ENCODE peak calls at places on chromosomes 13 and 19, in ten cellular contexts. P is ovary, T is IMR-90, C is A549, L is NB4, J is H54, R is transverse colon, Y is heart left ventricle, A is lower leg skin, M is stomach. X is an unnamed sample.

GRCh38 chr19:19566306-19566705 is 28.2 kb downstream of the CILP2 start:
- DNase-seq in C (no peak), T (peak), Y (no peak), J (no peak), P (no peak), R (no peak), A (peak), L (no peak), M (no peak), X (no peak)

GRCh38 chr19:3046621-3047306 is 15.5 kb downstream of the TLE5 start:
- DNase-seq in T (no peak), L (no peak), M (no peak), R (peak), A (no peak), Y (no peak), P (peak), C (no peak), J (no peak), X (no peak)

GRCh38 chr19:13214036-13214730 is 64.0 kb downstream of the IER2 start:
- DNase-seq in A (no peak), R (no peak), M (no peak), C (no peak), Y (no peak), L (no peak), J (no peak), P (no peak), T (no peak), X (no peak)

GRCh38 chr19:38655148-38655824 is 7.8 kb downstream of the ACTN4 start:
- DNase-seq in M (no peak), J (no peak), Y (no peak), R (no peak), A (no peak), L (no peak), P (no peak), C (no peak), T (peak), X (no peak)

GRCh38 chr13:57595775-57596174 is 35.8 kb upstream of the PCDH17 start:
- DNase-seq in R (no peak), J (no peak), Y (no peak), T (no peak), A (no peak), M (no peak), L (no peak), C (no peak), P (no peak), X (no peak)

GRCh38 chr13:98997738-98998641 is 20.1 kb upstream of the DOCK9 start:
- DNase-seq in P (no peak), Y (no peak), T (no peak), A (no peak), C (peak), R (no peak), L (no peak), J (peak), M (no peak), X (peak)

GRCh38 chr13:65864039-65864438 is 1366.1 kb downstream of the PCDH9 start:
- DNase-seq in P (no peak), T (no peak), Y (no peak), J (no peak), M (no peak), R (no peak), C (no peak), A (no peak), L (no peak), X (no peak)

GRCh38 chr13:21913010-21913409 is 242.1 kb downstream of the FGF9 start:
- DNase-seq in P (no peak), Y (no peak), R (no peak), J (no peak), C (no peak), M (no peak), T (peak), L (peak), A (no peak), X (no peak)

GRCh38 chr19:51066816-51067215 is 1.9 kb upstream of the KLK13 start:
- DNase-seq in C (no peak), R (no peak), M (no peak), J (no peak), T (no peak), L (no peak), A (no peak), P (no peak), Y (no peak), X (no peak)

GRCh38 chr19:16014923-16015804 is 61.1 kb upstream of the TPM4 start:
- DNase-seq in P (no peak), A (peak), M (peak), J (no peak), C (no peak), Y (peak), T (no peak), L (no peak), R (no peak), X (no peak)

GRCh38 chr13:113629814-113630213 is 28.2 kb downstream of the ATP4B start:
- DNase-seq in A (no peak), P (no peak), R (no peak), J (no peak), T (no peak), M (no peak), C (no peak), L (no peak), Y (peak), X (no peak)

GRCh38 chr19:728011-728410 is 19.3 kb downstream of the PALM start:
- DNase-seq in Y (peak), P (peak), L (no peak), J (no peak), C (no peak), A (peak), R (no peak), M (no peak), T (no peak), X (peak)

GRCh38 chr13:79503069-79503468 is 22.1 kb downstream of the NDFIP2 start:
- DNase-seq in L (no peak), A (no peak), J (no peak), P (no peak), C (no peak), Y (no peak), R (no peak), T (no peak), M (no peak), X (no peak)

GRCh38 chr13:94548382-94549240 is 47.3 kb downstream of the TGDS start:
- DNase-seq in M (peak), P (peak), R (peak), C (peak), J (peak), L (no peak), Y (peak), A (peak), T (peak), X (peak)

GRCh38 chr13:25652764-25653163 is 281.0 kb downstream of the ATP8A2 start:
- DNase-seq in Y (no peak), L (no peak), T (no peak), M (no peak), A (no peak), P (no peak), C (no peak), J (no peak), R (no peak), X (no peak)

GRCh38 chr19:9786342-9786741 is 17.8 kb upstream of the ZNF846 start:
- DNase-seq in R (peak), A (no peak), P (no peak), J (no peak), T (no peak), M (no peak), L (peak), Y (no peak), C (no peak), X (no peak)

GRCh38 chr13:83667606-83668005 is 214.7 kb downstream of the SLITRK1 start:
- DNase-seq in J (no peak), R (no peak), Y (no peak), T (no peak), L (no peak), C (no peak), P (no peak), A (no peak), M (no peak), X (no peak)

GRCh38 chr13:87661471-87661870 is 9.7 kb upstream of the SLITRK5 start:
- DNase-seq in M (no peak), C (no peak), A (no peak), T (peak), L (no peak), Y (no peak), P (no peak), J (no peak), R (no peak), X (no peak)

GRCh38 chr13:99983401-99984133 is 2.0 kb downstream of the ZIC2 start:
- DNase-seq in L (peak), Y (no peak), J (no peak), A (no peak), T (no peak), P (no peak), C (no peak), R (no peak), M (no peak), X (no peak)

GRCh38 chr13:102870677-102871415 is 25.0 kb downstream of the ERCC5 start:
- DNase-seq in R (peak), A (no peak), L (peak), J (peak), Y (peak), C (peak), P (peak), M (peak), T (peak), X (peak)

GRCh38 chr19:51027873-51028272 is 1.5 kb upstream of the KLK11 start:
- DNase-seq in Y (no peak), R (no peak), L (no peak), T (no peak), A (no peak), C (no peak), M (no peak), P (no peak), J (no peak), X (no peak)

GRCh38 chr13:113083022-113083373 is 22.6 kb upstream of the F7 start:
- DNase-seq in J (no peak), A (no peak), T (no peak), R (no peak), L (no peak), C (no peak), P (no peak), Y (peak), M (no peak), X (no peak)

GRCh38 chr13:84500016-84500415 is 617.7 kb upstream of the SLITRK1 start:
- DNase-seq in R (no peak), T (peak), M (no peak), Y (no peak), P (no peak), A (no peak), J (no peak), L (no peak), C (no peak), X (no peak)

GRCh38 chr19:17125728-17126677 is 50.4 kb downstream of the MYO9B start:
- DNase-seq in M (peak), J (no peak), T (peak), P (no peak), Y (peak), A (peak), C (no peak), R (peak), L (peak), X (peak)

GRCh38 chr13:110993788-110994187 is 78.9 kb upstream of the ANKRD10 start:
- DNase-seq in C (no peak), A (no peak), L (no peak), Y (no peak), P (no peak), M (no peak), J (no peak), R (no peak), T (no peak), X (no peak)

GRCh38 chr13:73090116-73090811 is 31.5 kb downstream of the KLF5 start:
- DNase-seq in Y (no peak), M (peak), P (no peak), T (peak), R (peak), C (peak), J (peak), L (peak), A (no peak), X (no peak)

GRCh38 chr13:47175172-47175806 is 278.4 kb upstream of the HTR2A start:
- DNase-seq in C (no peak), L (peak), T (peak), Y (no peak), M (no peak), R (no peak), A (no peak), J (no peak), P (no peak), X (no peak)

GRCh38 chr13:49669735-49670309 is 21.5 kb downstream of the EBPL start:
- DNase-seq in Y (no peak), T (peak), J (peak), C (peak), A (no peak), M (peak), P (peak), L (peak), R (peak), X (peak)

GRCh38 chr19:2302319-2303208 is 5.4 kb downstream of the LINGO3 start:
- DNase-seq in T (peak), R (peak), C (no peak), P (no peak), M (peak), Y (peak), A (no peak), L (no peak), J (no peak), X (peak)

GRCh38 chr13:33543631-33544030 is 258.1 kb upstream of the STARD13 start:
- DNase-seq in A (no peak), M (no peak), Y (no peak), J (no peak), R (no peak), L (peak), P (no peak), C (no peak), T (no peak), X (no peak)

GRCh38 chr13:32086791-32087441 is 55.3 kb downstream of the FRY start:
- DNase-seq in P (no peak), C (no peak), A (no peak), T (no peak), J (no peak), R (no peak), M (no peak), L (no peak), Y (no peak), X (no peak)

GRCh38 chr13:112722433-112723250 is 32.8 kb downstream of the ATP11A start:
- DNase-seq in J (peak), T (peak), R (no peak), P (peak), A (no peak), M (peak), Y (no peak), C (peak), L (no peak), X (peak)

GRCh38 chr19:18373892-18374629 is 11.9 kb upstream of the GDF15 start:
- DNase-seq in J (peak), L (peak), T (peak), C (peak), Y (peak), M (peak), R (peak), A (peak), P (peak), X (peak)

GRCh38 chr13:33611016-33611805 is 206.7 kb upstream of the RFC3 start:
- DNase-seq in T (peak), M (peak), C (no peak), A (no peak), L (no peak), Y (peak), P (peak), R (peak), J (no peak), X (peak)

GRCh38 chr13:26563713-26564112 is 6.2 kb downstream of the WASF3 start:
- DNase-seq in A (no peak), T (no peak), Y (no peak), C (no peak), L (no peak), R (no peak), P (no peak), J (no peak), M (no peak), X (no peak)

GRCh38 chr13:46405457-46405856 is 18.4 kb upstream of the RUBCNL start:
- DNase-seq in L (peak), M (no peak), P (no peak), A (no peak), C (no peak), J (no peak), Y (no peak), T (no peak), R (no peak), X (no peak)

GRCh38 chr19:56491399-56491798 is 14.3 kb upstream of the ZNF667 start:
- DNase-seq in M (no peak), L (no peak), P (no peak), J (no peak), T (peak), A (no peak), C (no peak), Y (no peak), R (no peak), X (no peak)

GRCh38 chr13:93951153-93951552 is 528.3 kb downstream of the DCT start:
- DNase-seq in P (no peak), L (no peak), C (no peak), J (no peak), R (no peak), T (peak), Y (no peak), M (no peak), A (no peak), X (no peak)

GRCh38 chr19:10828981-10829821 is 6.8 kb downstream of the TMED1 start:
- DNase-seq in J (no peak), T (no peak), A (no peak), C (no peak), M (no peak), L (peak), P (no peak), R (no peak), Y (peak), X (no peak)

GRCh38 chr19:36082916-36083315 is 28.0 kb upstream of the OVOL3 start:
- DNase-seq in T (no peak), Y (no peak), J (no peak), C (no peak), A (no peak), M (no peak), R (no peak), P (no peak), L (no peak), X (no peak)

GRCh38 chr19:54203151-54203611 is 2.5 kb downstream of the RPS9 start:
- DNase-seq in A (no peak), T (peak), M (peak), L (no peak), R (no peak), J (no peak), Y (no peak), C (peak), P (no peak), X (no peak)
- TF ChIP-seq POLR2A in A (no peak), T (no peak), M (no peak), L (no peak), R (no peak), J (no peak), Y (no peak), C (no peak), P (no peak), X (no peak)

DNA sequence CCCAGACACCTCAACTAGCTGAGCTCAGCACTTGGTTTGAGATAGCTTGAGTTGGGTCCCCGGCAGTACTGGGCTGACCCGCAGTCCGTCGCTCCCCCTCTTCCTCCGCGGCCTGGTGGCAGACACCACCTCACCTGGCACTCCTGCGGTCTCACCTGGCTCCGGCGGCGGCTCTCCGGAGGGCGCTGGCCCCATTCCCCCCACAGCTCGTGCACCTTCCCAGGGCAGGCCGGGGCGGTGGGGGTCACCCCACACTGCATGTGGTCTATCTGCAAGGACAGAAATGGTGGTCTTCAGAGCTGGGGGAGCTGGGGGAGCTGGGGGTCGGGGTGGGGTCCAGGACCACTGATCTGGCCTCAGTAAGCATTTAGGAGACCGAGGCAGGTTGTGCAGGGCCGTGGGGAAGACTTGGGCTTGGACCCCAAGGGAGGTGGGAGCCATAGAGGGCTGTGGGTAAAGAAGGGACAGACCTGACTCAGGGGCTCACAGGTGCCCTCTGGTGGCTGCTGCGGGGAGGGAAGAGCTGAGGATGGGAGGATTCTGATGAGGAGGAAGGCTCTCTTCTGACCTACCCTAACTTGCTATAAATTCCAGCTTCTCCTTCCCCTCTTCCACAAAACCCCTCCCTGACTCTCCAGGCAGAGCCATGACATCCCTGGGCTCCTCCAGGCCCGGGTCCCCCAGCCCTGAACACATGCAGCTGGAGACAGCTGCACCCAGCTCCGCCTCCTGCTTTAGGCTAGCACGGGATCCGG is 6.7 kb upstream of the PLIN4 start:
- DNase-seq in J (peak), M (peak), C (peak), A (no peak), P (peak), T (no peak), Y (no peak), L (peak), R (peak), X (peak)
- TF ChIP-seq POLR2A in J (no peak), M (no peak), C (no peak), A (no peak), P (no peak), T (no peak), Y (no peak), L (no peak), R (no peak), X (no peak)

GRCh38 chr13:28258401-28258800 is 120.1 kb downstream of the PAN3 start:
- DNase-seq in Y (no peak), L (no peak), J (no peak), C (no peak), P (no peak), T (no peak), R (no peak), A (no peak), M (no peak), X (no peak)
- TF ChIP-seq POLR2A in Y (no peak), L (no peak), J (no peak), C (no peak), P (no peak), T (no peak), R (no peak), A (no peak), M (no peak), X (no peak)

DNA sequence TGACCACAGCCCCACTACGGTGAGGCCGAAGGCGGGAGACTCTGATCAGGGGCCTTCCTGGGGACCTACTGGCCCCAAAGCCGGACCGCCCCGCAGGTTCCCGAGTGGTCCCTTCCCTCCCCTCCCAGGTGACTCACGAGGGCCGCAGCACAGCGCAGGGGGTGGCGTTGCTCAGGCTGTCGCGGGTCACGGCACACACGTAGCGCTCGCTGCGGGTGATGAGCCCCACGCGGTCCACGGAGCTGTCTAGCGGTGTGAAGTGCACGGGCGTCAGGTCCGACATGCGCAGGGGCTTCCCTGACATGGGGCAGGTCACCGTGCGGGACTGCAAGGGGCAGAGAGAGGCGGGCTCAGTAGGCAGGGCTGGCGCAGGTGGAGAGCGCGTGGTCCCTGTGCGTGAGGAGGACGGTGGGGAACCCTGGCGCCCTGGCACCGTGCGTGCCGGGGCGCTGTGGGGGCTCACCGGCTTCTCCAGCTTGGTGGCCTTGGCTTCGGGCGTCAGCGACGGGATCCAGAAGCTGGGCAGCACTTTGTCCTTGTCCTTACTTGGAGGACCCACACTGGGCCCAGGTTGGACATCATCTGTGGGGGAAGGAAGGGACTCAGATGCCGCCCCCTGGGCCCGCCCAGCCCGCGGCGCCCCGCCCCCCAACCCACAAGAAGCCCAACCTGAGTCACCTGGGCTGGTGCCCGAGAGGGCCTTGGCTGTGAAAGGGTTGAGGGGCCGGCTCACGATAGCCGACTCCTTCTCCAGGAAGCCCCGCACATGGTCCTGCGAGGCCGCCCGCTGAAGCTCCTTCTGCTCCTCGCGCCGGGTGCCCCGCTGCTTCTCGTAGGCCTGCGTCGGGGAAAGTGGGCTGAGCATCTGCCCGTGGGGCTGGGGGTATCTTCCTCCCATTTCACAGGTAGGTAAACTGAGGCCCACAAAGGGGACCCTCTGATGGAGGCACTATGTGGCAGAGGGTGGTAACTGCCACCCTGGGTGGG is 23.7 kb downstream of the NOSIP start:
- DNase-seq in A (no peak), L (no peak), R (no peak), T (no peak), Y (peak), J (no peak), P (no peak), C (no peak), M (no peak), X (peak)
- TF ChIP-seq POLR2A in A (no peak), L (no peak), R (no peak), T (no peak), Y (no peak), J (no peak), P (no peak), C (no peak), M (no peak), X (no peak)

GRCh38 chr19:7680606-7681335 is at the start of gene TRAPPC5:
- DNase-seq in J (peak), P (peak), Y (peak), L (peak), C (peak), M (peak), A (peak), R (peak), T (peak), X (peak)
- TF ChIP-seq POLR2A in J (peak), P (peak), Y (peak), L (peak), C (peak), M (no peak), A (no peak), R (peak), T (no peak), X (peak)

GRCh38 chr19:33159893-33160292 is 28.0 kb downstream of the WDR88 start:
- DNase-seq in Y (no peak), R (no peak), P (no peak), T (no peak), C (no peak), M (no peak), A (no peak), L (no peak), J (no peak), X (no peak)
- TF ChIP-seq POLR2A in Y (no peak), R (no peak), P (no peak), T (no peak), C (no peak), M (no peak), A (no peak), L (no peak), J (no peak), X (no peak)